ENCODE peak calls at places on chromosomes 1 and 21, in seven cellular contexts. X, I, U, W, L, H and N are unnamed samples.

GRCh38 chr1:98962156-98962555 is 42.5 kb downstream of the PLPPR5 start:
- DNase-seq in X (no peak), I (no peak), U (no peak), W (no peak), L (peak), H (no peak), N (no peak)

GRCh38 chr1:12196641-12197482 is 30.1 kb downstream of the TNFRSF1B start:
- DNase-seq in X (no peak), I (no peak), U (peak), W (no peak), L (no peak), H (no peak), N (no peak)

GRCh38 chr1:183633676-183634343 is 1.8 kb downstream of the ARPC5 start:
- DNase-seq in X (peak), I (no peak), U (no peak), W (peak), L (peak), H (no peak), N (no peak)

GRCh38 chr21:35010450-35010849 is 38.7 kb downstream of the RUNX1 start:
- DNase-seq in X (no peak), I (no peak), U (no peak), W (no peak), L (no peak), H (no peak), N (no peak)

GRCh38 chr1:109821831-109822745 is 58.4 kb upstream of the EPS8L3 start:
- DNase-seq in X (no peak), I (no peak), U (no peak), W (no peak), L (peak), H (no peak), N (no peak)

GRCh38 chr1:66402194-66402593 is 131.8 kb upstream of the SGIP1 start:
- DNase-seq in X (no peak), I (no peak), U (no peak), W (peak), L (peak), H (no peak), N (peak)

GRCh38 chr1:43300661-43301094 is at the start of gene TIE1:
- DNase-seq in X (no peak), I (no peak), U (no peak), W (no peak), L (peak), H (no peak), N (no peak)

GRCh38 chr21:21740207-21740606 is 742.0 kb downstream of the NCAM2 start:
- DNase-seq in X (no peak), I (no peak), U (no peak), W (no peak), L (no peak), H (no peak), N (no peak)

GRCh38 chr1:228141082-228141870 is 1.2 kb downstream of the GUK1 start:
- DNase-seq in X (no peak), I (no peak), U (no peak), W (peak), L (peak), H (peak), N (no peak)

GRCh38 chr1:15835205-15835740 is 12.2 kb upstream of the SPEN start:
- DNase-seq in X (no peak), I (no peak), U (no peak), W (peak), L (no peak), H (no peak), N (no peak)

GRCh38 chr21:43866659-43867331 is 1.8 kb downstream of the AGPAT3 start:
- DNase-seq in X (no peak), I (no peak), U (no peak), W (peak), L (peak), H (peak), N (peak)

GRCh38 chr21:27511241-27511640 is 544.4 kb upstream of the ADAMTS5 start:
- DNase-seq in X (no peak), I (no peak), U (no peak), W (no peak), L (no peak), H (no peak), N (no peak)

GRCh38 chr1:155075535-155075934 is 3.1 kb upstream of the EFNA3 start:
- DNase-seq in X (no peak), I (no peak), U (no peak), W (no peak), L (no peak), H (no peak), N (no peak)

GRCh38 chr1:185338719-185339622 is 21.9 kb upstream of the IVNS1ABP start:
- DNase-seq in X (no peak), I (peak), U (no peak), W (peak), L (peak), H (peak), N (no peak)

GRCh38 chr1:227961651-227962050 is 13.9 kb upstream of the WNT9A start:
- DNase-seq in X (no peak), I (no peak), U (no peak), W (no peak), L (no peak), H (no peak), N (no peak)

GRCh38 chr21:33643658-33644311 is 1.5 kb downstream of the ITSN1 start:
- DNase-seq in X (no peak), I (no peak), U (no peak), W (no peak), L (no peak), H (no peak), N (no peak)

GRCh38 chr1:210695041-210695440 is 366.3 kb downstream of the HHAT start:
- DNase-seq in X (no peak), I (no peak), U (no peak), W (no peak), L (no peak), H (no peak), N (no peak)

DNA sequence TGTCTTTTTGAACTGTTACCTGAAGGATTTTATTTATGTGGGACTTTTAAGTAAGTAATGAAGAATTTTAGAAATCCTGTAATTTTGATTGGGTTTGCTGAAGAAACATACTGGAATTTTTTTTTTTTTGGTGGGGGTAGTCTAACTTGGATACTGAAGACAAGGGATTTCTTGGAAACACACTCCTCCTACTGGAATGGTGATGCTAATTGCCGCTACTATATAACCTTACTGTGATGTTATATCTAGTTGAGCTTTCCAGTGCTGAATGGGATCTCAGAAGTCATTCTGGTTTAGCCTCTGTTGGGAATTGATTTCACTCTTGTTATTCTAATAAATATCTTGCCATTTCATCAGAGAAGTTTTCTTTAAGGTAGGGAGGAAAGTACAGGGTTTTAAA is 8.4 kb downstream of the PPP2R5A start:
- DNase-seq in X (no peak), I (no peak), U (no peak), W (no peak), L (peak), H (no peak), N (no peak)
- TF ChIP-seq CTCF in X (peak), I (no peak), U (no peak), W (peak), L (peak), H (no peak), N (no peak)

DNA sequence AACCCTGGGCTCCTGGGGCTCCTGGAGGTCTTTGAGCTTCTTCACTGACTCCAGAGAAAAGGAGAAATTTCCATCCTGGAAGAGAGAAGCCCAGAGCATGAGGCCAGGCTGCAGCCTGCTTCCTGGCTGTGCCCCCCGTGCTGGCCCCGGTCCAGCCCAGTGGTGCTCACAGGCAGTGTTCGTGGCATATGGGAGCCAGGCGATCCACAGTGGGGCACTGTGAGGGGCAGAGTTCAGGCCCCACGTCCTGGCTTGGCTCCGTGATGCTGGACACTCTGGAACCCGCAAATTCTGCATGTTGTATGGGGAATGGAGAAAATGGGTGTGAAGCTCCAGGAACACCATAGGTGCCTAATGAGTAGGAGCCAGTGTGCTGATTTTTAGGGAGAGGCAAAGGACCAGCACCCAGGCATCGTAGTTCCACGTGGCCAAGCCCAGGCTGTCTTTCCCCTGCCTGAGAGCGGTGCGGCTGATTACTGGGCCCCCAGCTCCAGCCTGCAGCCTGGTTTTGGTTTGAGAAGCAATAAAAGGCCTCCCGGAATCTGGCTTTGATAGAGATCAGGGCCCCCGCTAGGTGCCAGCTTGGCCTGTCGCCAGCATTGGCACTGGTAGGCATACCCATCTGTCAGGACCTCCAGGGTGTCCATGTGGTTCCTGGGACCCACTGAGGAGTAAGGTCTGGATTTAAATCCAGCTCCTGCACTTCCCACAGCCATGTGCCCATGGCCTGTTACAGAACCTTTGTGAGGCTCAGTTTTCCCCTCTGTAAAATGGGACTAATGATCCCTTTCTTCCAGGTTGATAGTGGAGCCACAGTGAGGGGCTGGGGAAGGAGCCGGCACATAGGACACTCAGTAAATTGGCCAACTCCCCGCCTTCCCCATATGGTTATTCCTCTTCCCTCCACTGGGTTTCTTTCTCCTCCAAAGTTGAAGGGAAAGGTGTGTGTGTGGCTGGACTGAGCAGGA is 725 bp downstream of the GUCA2A start:
- DNase-seq in X (no peak), I (no peak), U (no peak), W (no peak), L (no peak), H (no peak), N (no peak)
- TF ChIP-seq CTCF in X (no peak), I (no peak), U (no peak), W (no peak), L (no peak), H (no peak), N (no peak)

GRCh38 chr1:19384772-19385187 is 72.7 kb downstream of the SLC66A1 start:
- DNase-seq in X (no peak), I (no peak), U (no peak), W (no peak), L (no peak), H (no peak), N (no peak)
- TF ChIP-seq CTCF in X (no peak), I (no peak), U (no peak), W (no peak), L (no peak), H (no peak), N (no peak)

DNA sequence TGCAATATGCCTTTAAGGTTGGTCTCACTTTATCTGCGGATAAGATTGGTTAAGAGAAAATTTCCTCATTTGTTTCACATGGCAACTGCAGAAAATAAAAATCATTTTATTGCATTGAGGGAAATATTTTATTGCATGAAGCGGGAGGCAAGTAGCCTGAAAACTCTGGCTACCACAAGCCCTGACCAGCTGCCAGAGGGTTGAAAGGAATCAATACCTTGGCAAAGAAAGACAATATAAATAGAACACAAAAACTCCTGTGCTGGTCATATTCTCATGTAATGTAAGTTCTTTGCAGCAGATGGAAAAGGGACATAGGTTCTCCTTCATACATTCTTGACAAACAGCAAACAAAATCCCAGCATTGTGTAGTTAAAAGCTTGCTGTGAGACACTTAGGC is 58.5 kb downstream of the ERO1B start:
- DNase-seq in X (no peak), I (no peak), U (no peak), W (no peak), L (no peak), H (no peak), N (no peak)
- TF ChIP-seq CTCF in X (no peak), I (no peak), U (no peak), W (no peak), L (no peak), H (no peak), N (no peak)

GRCh38 chr1:42035830-42036604 is 117.2 kb upstream of the GUCA2B start:
- DNase-seq in X (peak), I (peak), U (peak), W (peak), L (peak), H (peak), N (peak)

GRCh38 chr1:42037586-42037985 is 115.6 kb upstream of the GUCA2B start:
- DNase-seq in X (no peak), I (no peak), U (no peak), W (no peak), L (no peak), H (no peak), N (no peak)

GRCh38 chr1:42040159-42040558 is 113.1 kb upstream of the GUCA2B start:
- DNase-seq in X (no peak), I (no peak), U (no peak), W (no peak), L (no peak), H (peak), N (no peak)

GRCh38 chr1:42038261-42038660 is 114.9 kb upstream of the GUCA2B start:
- DNase-seq in X (no peak), I (no peak), U (no peak), W (no peak), L (no peak), H (no peak), N (no peak)

DNA sequence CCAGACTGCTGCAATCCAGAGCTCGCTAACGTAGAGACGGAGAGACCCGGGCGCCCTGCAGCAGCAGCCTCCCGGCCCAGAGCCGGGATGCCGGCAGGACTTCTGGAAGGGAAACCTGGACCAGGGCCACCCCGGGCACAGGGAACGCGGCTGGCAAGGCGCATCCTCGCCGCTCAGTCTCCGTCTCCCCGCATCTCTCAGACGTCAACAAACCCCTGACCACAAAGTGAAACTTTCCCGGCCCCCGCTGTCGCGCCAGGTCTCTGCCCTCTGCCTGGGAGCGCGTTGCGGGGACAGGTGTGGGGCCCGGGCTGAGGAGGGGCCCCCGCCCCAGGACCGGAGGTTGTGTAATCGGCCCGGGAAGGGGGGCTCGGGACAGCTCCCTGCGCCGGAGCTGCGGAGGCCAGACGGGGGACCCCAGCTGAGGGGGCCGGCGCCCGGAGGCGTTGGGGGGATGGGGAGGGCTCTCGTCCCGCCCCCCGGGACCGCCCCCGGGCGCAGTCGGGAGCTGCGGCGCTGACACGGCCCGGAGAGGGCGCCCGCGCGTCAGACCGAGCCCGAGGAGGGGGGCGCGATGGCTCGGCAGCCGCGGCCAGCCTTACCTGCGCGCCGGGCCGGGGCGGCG is 116.6 kb upstream of the HIVEP3 start:
- DNase-seq in X (no peak), I (no peak), U (peak), W (peak), L (peak), H (peak), N (no peak)
- TF ChIP-seq CTCF in X (peak), I (peak), U (no peak), W (peak), L (no peak), H (peak), N (no peak)

GRCh38 chr1:217048104-217048707 is 325.0 kb upstream of the ESRRG start:
- DNase-seq in X (no peak), I (no peak), U (peak), W (no peak), L (peak), H (no peak), N (no peak)
- TF ChIP-seq CTCF in X (no peak), I (no peak), U (peak), W (no peak), L (no peak), H (no peak), N (no peak)

GRCh38 chr1:54378157-54378883 is 27.9 kb downstream of the SSBP3 start:
- DNase-seq in X (no peak), I (no peak), U (peak), W (no peak), L (no peak), H (no peak), N (no peak)

GRCh38 chr1:54374766-54375165 is 31.4 kb downstream of the SSBP3 start:
- DNase-seq in X (no peak), I (no peak), U (no peak), W (no peak), L (no peak), H (no peak), N (no peak)

GRCh38 chr1:54377040-54377691 is 29.0 kb downstream of the SSBP3 start:
- DNase-seq in X (no peak), I (no peak), U (no peak), W (no peak), L (no peak), H (peak), N (no peak)

GRCh38 chr1:54375331-54376084 is 30.7 kb downstream of the SSBP3 start:
- DNase-seq in X (no peak), I (no peak), U (no peak), W (no peak), L (no peak), H (no peak), N (no peak)

GRCh38 chr1:54376085-54377039 is 29.8 kb downstream of the SSBP3 start:
- DNase-seq in X (no peak), I (no peak), U (no peak), W (peak), L (no peak), H (no peak), N (no peak)
- TF ChIP-seq CTCF in X (no peak), I (no peak), U (no peak), W (no peak), L (no peak), H (no peak), N (no peak)

DNA sequence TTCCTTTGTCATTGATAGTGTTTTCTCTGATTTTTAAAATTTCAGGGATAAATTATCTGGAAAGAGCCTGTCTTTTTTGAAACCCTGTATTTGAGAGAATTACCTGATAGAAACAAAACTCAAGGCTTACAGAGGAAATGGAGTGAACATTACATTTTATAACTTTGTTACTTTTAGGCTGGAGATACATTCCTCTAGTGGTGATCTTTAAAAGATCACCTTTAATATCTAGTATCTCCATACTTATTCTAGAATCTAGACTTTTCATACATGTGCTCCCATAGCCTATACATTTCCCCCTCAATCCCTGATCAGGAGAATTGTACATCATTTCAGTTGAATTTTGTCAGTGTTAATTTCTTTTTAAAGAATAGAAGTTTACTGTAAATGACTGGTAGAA is 33.6 kb downstream of the RASAL2 start:
- DNase-seq in X (no peak), I (no peak), U (no peak), W (no peak), L (no peak), H (no peak), N (no peak)
- TF ChIP-seq CTCF in X (peak), I (no peak), U (no peak), W (no peak), L (peak), H (no peak), N (no peak)

DNA sequence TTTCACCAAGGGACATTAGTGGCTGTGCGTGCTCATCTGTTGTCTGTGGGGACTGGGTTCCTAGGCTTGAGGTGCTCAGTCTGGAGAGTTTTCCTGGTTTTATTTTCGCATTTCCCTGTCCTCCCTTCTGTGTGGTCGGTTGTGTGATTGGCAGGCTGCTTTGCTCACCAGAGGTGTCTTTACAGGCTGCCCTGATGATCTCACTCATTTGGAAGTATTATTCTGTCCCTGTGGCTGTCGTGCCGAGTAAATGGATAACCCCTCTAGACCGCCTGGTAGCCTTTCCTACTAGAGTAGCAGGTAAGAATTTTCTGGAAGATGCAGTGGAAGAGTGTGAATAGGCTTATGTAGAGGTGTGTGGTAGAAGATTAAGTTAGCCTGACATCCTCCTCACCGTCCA is 44.1 kb upstream of the HMGN1 start:
- DNase-seq in X (no peak), I (no peak), U (no peak), W (no peak), L (no peak), H (no peak), N (no peak)
- TF ChIP-seq CTCF in X (no peak), I (no peak), U (no peak), W (no peak), L (no peak), H (no peak), N (no peak)